ENCODE peak calls at places on chromosomes 12 and 14, in five cellular contexts. C is HepG2, W is K562, H is NT2/D1, D is HCT116. X is an unnamed sample.

GRCh38 chr12:117522559-117522958 is 161.1 kb upstream of the NOS1 start:
- DNase-seq in C (no peak), W (no peak), H (no peak), D (no peak), X (no peak)

GRCh38 chr14:64554551-64554950 is 4.8 kb downstream of the PPP1R36 start:
- DNase-seq in C (no peak), W (no peak), H (no peak), D (no peak), X (no peak)

GRCh38 chr14:103097994-103098957 is 3.8 kb downstream of the EXOC3L4 start:
- DNase-seq in C (no peak), W (peak), H (no peak), D (no peak), X (no peak)

GRCh38 chr12:77686760-77687159 is 143.9 kb upstream of the NAV3 start:
- DNase-seq in C (no peak), W (no peak), H (no peak), D (no peak), X (no peak)

GRCh38 chr12:591571-592505 is 71.4 kb downstream of the NINJ2 start:
- DNase-seq in C (peak), W (peak), H (no peak), D (no peak), X (no peak)

GRCh38 chr12:78719721-78720120 is 144.9 kb upstream of the SYT1 start:
- DNase-seq in C (no peak), W (no peak), H (no peak), D (no peak), X (no peak)

GRCh38 chr14:99280852-99281251 is 8.9 kb upstream of the BCL11B start:
- DNase-seq in C (no peak), W (no peak), H (no peak), D (no peak), X (no peak)

GRCh38 chr12:113693693-113694092 is 222.0 kb upstream of the LHX5 start:
- DNase-seq in C (no peak), W (no peak), H (no peak), D (no peak), X (no peak)

GRCh38 chr14:54722791-54723432 is 156.0 kb downstream of the SAMD4A start:
- DNase-seq in C (peak), W (peak), H (no peak), D (no peak), X (no peak)

DNA sequence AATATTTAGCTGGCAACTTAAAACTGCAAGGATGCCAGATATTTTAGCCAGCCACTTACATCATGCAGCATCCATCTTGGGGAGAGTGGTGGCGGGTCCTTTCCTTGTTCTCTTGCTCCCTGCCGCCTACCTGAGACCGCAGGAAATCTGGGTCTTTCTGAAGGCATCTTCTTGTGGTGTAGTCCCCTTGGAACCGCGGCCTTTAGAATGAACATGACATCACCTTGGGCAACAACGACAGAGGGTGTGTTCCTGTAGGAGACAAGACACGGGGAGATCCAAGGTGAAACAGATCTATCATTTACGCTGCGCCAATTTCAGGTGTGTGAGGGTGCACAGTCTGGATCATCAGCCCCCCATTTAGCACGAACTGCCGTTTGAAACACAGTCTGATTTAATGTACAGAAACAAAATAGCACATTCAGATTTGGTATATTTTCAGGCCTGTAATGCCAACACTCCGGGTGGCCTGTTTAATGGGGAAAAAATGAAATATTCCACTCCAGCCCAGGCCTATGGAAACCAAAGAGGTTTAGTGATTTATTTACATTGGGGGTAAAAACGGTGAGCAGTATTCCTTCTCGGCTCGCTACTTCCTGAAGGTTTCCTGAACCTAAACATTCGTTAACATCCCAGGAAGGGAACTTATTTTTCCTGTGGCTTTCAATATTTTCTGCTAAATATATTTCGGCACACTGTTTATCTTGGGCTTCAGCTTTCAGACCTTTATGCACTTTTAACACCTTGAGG is 12.7 kb upstream of the IRF2BPL start:
- DNase-seq in C (no peak), W (no peak), H (no peak), D (no peak), X (no peak)
- H3K4me3 ChIP-seq in C (peak), W (no peak), H (no peak), D (no peak), X (peak)

GRCh38 chr12:47562201-47562600 is 143.6 kb downstream of the RPAP3 start:
- DNase-seq in C (no peak), W (no peak), H (no peak), D (no peak), X (no peak)
- TF ChIP-seq ZNF274 in C (no peak), W (no peak), H (no peak), D (no peak), X (no peak)

GRCh38 chr14:41570415-41571155 is 36.1 kb upstream of the LRFN5 start:
- DNase-seq in C (no peak), W (no peak), H (no peak), D (no peak), X (no peak)

GRCh38 chr14:41568979-41569378 is 37.7 kb upstream of the LRFN5 start:
- DNase-seq in C (no peak), W (no peak), H (no peak), D (no peak), X (no peak)
- H3K4me3 ChIP-seq in C (no peak), W (no peak), H (no peak), D (no peak), X (no peak)

GRCh38 chr14:68248481-68249255 is 429.1 kb downstream of the RAD51B start:
- DNase-seq in C (peak), W (no peak), H (peak), D (peak), X (peak)
- TF ChIP-seq ZNF274 in C (no peak), W (no peak), H (no peak), D (no peak), X (no peak)

GRCh38 chr12:11651377-11651776 is 1.9 kb downstream of the ETV6 start:
- DNase-seq in C (no peak), W (no peak), H (no peak), D (no peak), X (no peak)

GRCh38 chr12:11651785-11652184 is 2.3 kb downstream of the ETV6 start:
- DNase-seq in C (no peak), W (no peak), H (no peak), D (no peak), X (no peak)

GRCh38 chr12:11650697-11651281 is 1.3 kb downstream of the ETV6 start:
- DNase-seq in C (peak), W (no peak), H (no peak), D (no peak), X (peak)

GRCh38 chr12:11653215-11653753 is 3.8 kb downstream of the ETV6 start:
- DNase-seq in C (no peak), W (no peak), H (no peak), D (no peak), X (peak)

DNA sequence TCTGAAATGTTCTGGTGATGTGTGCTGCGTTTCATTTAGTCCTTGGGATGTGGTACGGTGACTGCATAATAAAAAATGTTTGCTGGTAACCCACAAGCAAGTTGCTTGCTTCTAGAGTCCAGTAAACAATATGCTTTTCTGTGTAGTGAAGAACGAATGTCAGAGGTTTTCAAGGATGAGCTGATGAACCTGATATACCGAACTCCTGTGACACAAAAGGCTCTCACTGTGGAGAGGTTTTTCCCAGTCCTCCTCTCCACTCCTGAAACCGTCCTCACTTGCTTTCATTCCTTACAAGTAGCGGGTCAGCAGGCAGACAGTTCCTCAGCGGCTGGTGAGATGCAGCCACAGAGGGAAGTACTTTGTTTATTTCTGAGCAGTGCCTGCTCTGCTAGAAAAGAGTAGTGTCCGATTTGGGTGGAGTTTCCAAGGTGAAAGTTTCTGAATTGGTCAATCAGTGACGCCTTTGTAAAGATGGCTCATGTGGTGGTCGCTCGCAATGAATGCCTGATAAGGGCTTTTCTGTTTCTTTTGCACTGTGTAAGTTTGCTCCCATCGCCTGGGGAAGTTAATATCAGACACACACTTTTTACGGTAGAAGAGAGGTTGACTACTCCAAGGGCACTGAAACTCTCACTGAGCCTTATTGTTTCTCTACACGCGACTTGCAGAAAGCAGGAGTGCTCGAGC is 3.0 kb downstream of the ETV6 start:
- DNase-seq in C (no peak), W (no peak), H (no peak), D (no peak), X (peak)
- H3K4me3 ChIP-seq in C (peak), W (peak), H (no peak), D (no peak), X (peak)

DNA sequence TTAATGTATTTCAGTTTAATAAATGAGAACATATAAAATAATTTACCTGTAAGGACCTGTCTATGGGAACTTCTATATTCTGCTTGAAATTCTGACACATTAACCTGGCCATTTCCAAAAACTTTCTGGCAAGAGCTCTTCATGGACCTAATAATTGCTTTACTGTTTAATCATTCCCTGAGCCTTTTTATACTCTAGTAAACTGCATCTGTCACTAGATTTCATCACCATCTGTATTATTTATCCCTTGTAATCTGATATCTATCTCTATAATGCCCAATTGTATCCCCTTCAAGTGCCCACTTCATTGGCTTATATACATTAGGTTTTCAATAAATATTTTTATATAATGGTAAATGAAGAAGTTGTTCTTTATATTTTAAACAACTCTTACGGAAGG is 327.8 kb downstream of the RAD51B start:
- DNase-seq in C (no peak), W (no peak), H (no peak), D (no peak), X (no peak)
- TF ChIP-seq ZNF274 in C (no peak), W (no peak), H (no peak), D (no peak), X (no peak)

X was measured in GM12878.